ENCODE peak calls at places on chromosomes 4 and X, in nine cellular contexts. B is HL-60; K is tibial nerve; M is cardiac muscle cell; Y is CD8-positive, alpha-beta T cell; G is left ventricle myocardium inferior; S is K562; P is upper lobe of right lung; I is pancreas. J is an unnamed sample.
A peak's percentile ranks its signal among the peaks of the same experiment; 100 is the strongest.

GRCh38 chrX:132214518-132214917 is 4.7 kb downstream of the RAP2C start:
- DNase-seq in B (no peak), K (no peak), M (peak; percentile 24), Y (no peak), G (no peak), S (no peak), P (no peak), I (no peak), J (no peak)

GRCh38 chr4:88949605-88950004 is 107.4 kb downstream of the FAM13A start:
- DNase-seq in B (no peak), K (no peak), M (no peak), Y (no peak), G (no peak), S (no peak), P (no peak), I (no peak), J (no peak)

GRCh38 chr4:39066371-39066770 is 4.3 kb downstream of the KLHL5 start:
- DNase-seq in B (no peak), K (no peak), M (no peak), Y (no peak), G (no peak), S (no peak), P (no peak), I (no peak), J (no peak)

GRCh38 chrX:43827791-43828190 is 54.5 kb downstream of the MAOB start:
- DNase-seq in B (no peak), K (no peak), M (no peak), Y (no peak), G (no peak), S (no peak), P (no peak), I (no peak), J (no peak)

GRCh38 chrX:15468036-15468435 is 25.1 kb downstream of the PIR start:
- DNase-seq in B (peak; percentile 13), K (no peak), M (peak; percentile 57), Y (no peak), G (no peak), S (peak; percentile 15), P (no peak), I (no peak), J (no peak)

GRCh38 chrX:12972867-12973560 is 1.9 kb upstream of the TMSB4X start:
- DNase-seq in B (no peak), K (no peak), M (no peak), Y (no peak), G (no peak), S (no peak), P (no peak), I (no peak), J (no peak)

GRCh38 chr4:141636077-141636770 is at the start of gene IL15:
- DNase-seq in B (no peak), K (peak; percentile 33), M (peak; percentile 50), Y (peak; percentile 11), G (peak; percentile 67), S (peak; percentile 12), P (peak; percentile 87), I (peak; percentile 86), J (no peak)

GRCh38 chr4:118018381-118018780 is 15.9 kb upstream of the NDST3 start:
- DNase-seq in B (no peak), K (no peak), M (no peak), Y (no peak), G (no peak), S (no peak), P (no peak), I (no peak), J (no peak)

GRCh38 chr4:105709081-105709450 is 482 bp downstream of the GSTCD start:
- DNase-seq in B (peak; percentile 42), K (no peak), M (peak; percentile 48), Y (no peak), G (no peak), S (peak; percentile 43), P (no peak), I (no peak), J (no peak)

GRCh38 chr4:87009095-87009648 is 74.4 kb downstream of the AFF1 start:
- DNase-seq in B (peak; percentile 82), K (no peak), M (no peak), Y (no peak), G (no peak), S (no peak), P (no peak), I (no peak), J (no peak)

GRCh38 chrX:54415534-54416350 is 24.5 kb upstream of the TSR2 start:
- DNase-seq in B (no peak), K (no peak), M (no peak), Y (no peak), G (no peak), S (no peak), P (no peak), I (no peak), J (no peak)

GRCh38 chrX:136950206-136950605 is 69.7 kb upstream of the RBMX start:
- DNase-seq in B (no peak), K (no peak), M (no peak), Y (no peak), G (no peak), S (no peak), P (no peak), I (no peak), J (no peak)

GRCh38 chrX:35351212-35351611 is 408.6 kb downstream of the FAM47B start:
- DNase-seq in B (no peak), K (no peak), M (no peak), Y (no peak), G (no peak), S (no peak), P (no peak), I (no peak), J (no peak)

GRCh38 chr4:77308843-77309242 is 151.8 kb downstream of the CCNG2 start:
- DNase-seq in B (peak; percentile 5), K (no peak), M (peak; percentile 29), Y (no peak), G (no peak), S (peak; percentile 43), P (no peak), I (no peak), J (no peak)

GRCh38 chr4:60461551-60461950 is 738.6 kb upstream of the ADGRL3 start:
- DNase-seq in B (no peak), K (no peak), M (no peak), Y (no peak), G (no peak), S (no peak), P (no peak), I (no peak), J (no peak)

DNA sequence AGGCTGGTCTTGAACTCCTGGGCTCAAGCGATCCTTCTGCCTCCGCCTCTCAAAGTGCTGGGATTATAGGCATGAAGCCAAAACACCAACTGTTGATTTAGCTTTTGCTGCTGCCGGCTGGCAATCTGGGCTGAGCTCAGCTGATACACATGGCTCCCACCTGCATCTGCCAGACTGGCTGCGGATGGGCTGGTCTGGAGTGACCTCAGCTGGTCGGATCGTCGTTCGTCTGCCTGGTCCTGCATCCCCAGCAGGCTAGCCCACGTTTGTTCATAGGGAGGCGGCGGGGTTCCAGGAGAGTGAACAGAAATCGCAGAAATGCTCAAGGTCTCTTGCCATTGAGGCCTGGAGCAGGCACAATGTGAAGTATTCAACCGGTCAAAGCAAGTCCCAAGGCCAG is 74.4 kb upstream of the DDX3X start:
- DNase-seq in B (no peak), K (no peak), M (no peak), Y (no peak), G (no peak), S (no peak), P (no peak), I (peak; percentile 63), J (no peak)
- H3K27ac ChIP-seq in B (no peak overlapping the region), K (no peak overlapping the region), M (no peak overlapping the region), Y (no peak overlapping the region), G (no peak overlapping the region), S (no peak overlapping the region), P (no peak overlapping the region), I (no peak overlapping the region), J (no peak overlapping the region)

GRCh38 chrX:103584606-103585005 is 709 bp upstream of the TCEAL4 start:
- DNase-seq in B (no peak), K (no peak), M (no peak), Y (no peak), G (no peak), S (no peak), P (no peak), I (no peak), J (no peak)

GRCh38 chrX:103585421-103586313 is at the start of gene TCEAL4:
- DNase-seq in B (no peak), K (peak; percentile 45), M (peak; percentile 63), Y (no peak), G (peak; percentile 56), S (peak; percentile 6), P (peak; percentile 84), I (peak; percentile 74), J (peak; percentile 58)

GRCh38 chrX:103586314-103586646 is 965 bp downstream of the TCEAL4 start:
- DNase-seq in B (no peak), K (no peak), M (no peak), Y (no peak), G (no peak), S (no peak), P (peak; percentile 62), I (no peak), J (peak; percentile 1)

DNA sequence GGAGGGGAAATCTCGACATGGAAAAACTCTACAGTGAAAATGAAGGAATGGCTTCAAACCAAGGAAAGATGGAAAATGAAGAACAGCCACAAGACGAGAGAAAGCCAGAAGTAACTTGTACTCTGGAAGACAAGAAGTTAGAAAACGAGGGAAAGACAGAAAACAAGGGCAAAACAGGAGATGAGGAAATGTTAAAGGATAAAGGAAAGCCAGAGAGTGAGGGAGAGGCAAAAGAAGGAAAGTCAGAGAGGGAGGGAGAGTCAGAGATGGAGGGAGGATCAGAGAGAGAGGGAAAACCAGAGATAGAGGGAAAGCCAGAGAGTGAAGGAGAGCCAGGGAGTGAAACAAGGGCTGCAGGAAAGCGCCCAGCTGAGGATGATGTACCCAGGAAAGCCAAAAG is 1.3 kb downstream of the TCEAL4 start:
- DNase-seq in B (no peak), K (no peak), M (no peak), Y (no peak), G (no peak), S (no peak), P (no peak), I (no peak), J (no peak)
- H3K27ac ChIP-seq in B (no peak overlapping the region), K (peak overlapping the region; percentile 96), M (peak overlapping the region; percentile 50), Y (no peak overlapping the region), G (peak overlapping the region; percentile 87), S (no peak overlapping the region), P (peak overlapping the region; percentile 87), I (no peak overlapping the region), J (peak overlapping the region; percentile 82)

DNA sequence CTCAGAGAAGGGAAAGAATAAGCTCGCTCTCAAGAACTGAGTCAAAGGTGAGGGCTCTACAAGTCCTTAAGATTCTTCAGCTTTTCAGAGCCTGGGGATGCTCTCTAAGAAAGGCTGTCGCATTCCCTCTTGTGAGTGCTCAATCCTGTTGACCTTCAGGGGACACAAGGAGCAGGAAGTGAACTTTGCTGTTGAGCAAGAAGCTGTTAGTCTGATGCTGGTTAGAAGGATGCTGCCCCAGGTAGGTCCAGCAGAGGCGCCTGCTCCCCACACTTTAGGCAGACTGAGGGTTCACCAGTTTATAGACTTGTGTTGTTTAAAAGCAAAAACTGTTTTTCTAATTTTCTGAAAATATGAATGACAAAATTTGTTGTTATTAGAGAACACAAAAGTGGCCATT is 125.4 kb upstream of the SPOCK3 start:
- DNase-seq in B (no peak), K (no peak), M (no peak), Y (no peak), G (no peak), S (no peak), P (no peak), I (no peak), J (no peak)
- H3K27ac ChIP-seq in B (no peak overlapping the region), K (no peak overlapping the region), M (no peak overlapping the region), Y (no peak overlapping the region), G (no peak overlapping the region), S (no peak overlapping the region), P (no peak overlapping the region), I (no peak overlapping the region), J (no peak overlapping the region)

GRCh38 chr4:115851918-115852766 is 738.7 kb upstream of the NDST4 start:
- DNase-seq in B (peak; percentile 62), K (no peak), M (peak; percentile 82), Y (no peak), G (no peak), S (peak; percentile 4), P (no peak), I (peak; percentile 36), J (peak; percentile 40)
- H3K27ac ChIP-seq in B (no peak overlapping the region), K (no peak overlapping the region), M (no peak overlapping the region), Y (no peak overlapping the region), G (no peak overlapping the region), S (no peak overlapping the region), P (no peak overlapping the region), I (no peak overlapping the region), J (no peak overlapping the region)

J was measured in substantia nigra.